ENCODE peak calls at places on chromosome 21, in eight cellular contexts. V is type B pancreatic cell; T is stimulated activated CD4-positive, alpha-beta T cell treated with anti-CD3 and anti-CD28 coated beads, Interleukin-12 subunit alpha, Interleukin-12 subunit beta, amount 100 ng/mL, for 24 hours; C is C1 segment of cervical spinal cord; O is fibroblast of villous mesenchyme; F is HEK293T; Y is cardiac muscle cell; B is left kidney. L is an unnamed sample.

GRCh38 chr21:32826317-32827167 is 55.0 kb upstream of the PAXBP1 start:
- DNase-seq in B (peak), O (peak), F (peak), T (no peak), V (no peak), C (no peak), Y (peak), L (peak)

GRCh38 chr21:42097860-42098259 is 26.7 kb downstream of the UMODL1 start:
- DNase-seq in B (peak), V (no peak), Y (peak), F (peak), C (no peak), O (peak), T (no peak), L (no peak)

GRCh38 chr21:46092026-46092764 is 5.7 kb upstream of the COL6A2 start:
- DNase-seq in Y (peak), O (peak), V (no peak), F (no peak), T (no peak), B (no peak), C (no peak), L (no peak)

GRCh38 chr21:19507682-19508260 is 1104.2 kb upstream of the TMPRSS15 start:
- DNase-seq in B (no peak), V (no peak), T (no peak), O (no peak), C (no peak), Y (no peak), F (peak), L (no peak)

GRCh38 chr21:38951095-38951745 is 145.5 kb downstream of the ETS2 start:
- DNase-seq in F (no peak), Y (no peak), V (no peak), C (no peak), B (no peak), O (no peak), T (no peak), L (no peak)

GRCh38 chr21:14864211-14865021 is 200.4 kb downstream of the NRIP1 start:
- DNase-seq in Y (peak), T (peak), V (no peak), O (peak), C (peak), B (peak), F (peak), L (no peak)

GRCh38 chr21:21165063-21165645 is 166.9 kb downstream of the NCAM2 start:
- DNase-seq in B (peak), C (no peak), V (no peak), F (no peak), Y (peak), T (no peak), O (peak), L (no peak)

GRCh38 chr21:35677298-35677841 is 383.0 kb downstream of the SETD4 start:
- DNase-seq in T (no peak), C (no peak), O (no peak), F (no peak), V (no peak), B (no peak), Y (no peak), L (no peak)

GRCh38 chr21:41894922-41895557 is 15.9 kb upstream of the PRDM15 start:
- DNase-seq in T (no peak), F (no peak), O (peak), B (no peak), V (no peak), C (no peak), Y (peak), L (no peak)

GRCh38 chr21:26388731-26389231 is 184.3 kb downstream of the CYYR1 start:
- DNase-seq in T (no peak), Y (peak), O (peak), B (peak), C (no peak), F (no peak), V (no peak), L (no peak)

GRCh38 chr21:33212159-33212851 is 17.4 kb upstream of the IFNAR2 start:
- DNase-seq in O (peak), T (no peak), B (peak), Y (peak), C (no peak), V (no peak), F (no peak), L (no peak)

GRCh38 chr21:45353200-45353599 is 51.8 kb upstream of the COL18A1 start:
- DNase-seq in V (no peak), O (peak), C (no peak), Y (no peak), F (no peak), B (peak), T (no peak), L (no peak)

GRCh38 chr21:27104749-27105439 is 138.0 kb upstream of the ADAMTS5 start:
- DNase-seq in O (peak), V (no peak), Y (peak), B (peak), F (no peak), T (no peak), C (no peak), L (no peak)

GRCh38 chr21:33817663-33818433 is 97.8 kb downstream of the ATP5PO start:
- DNase-seq in V (no peak), Y (peak), C (no peak), O (no peak), B (no peak), T (no peak), F (peak), L (no peak)

GRCh38 chr21:43921979-43922945 is 57.2 kb downstream of the AGPAT3 start:
- DNase-seq in V (no peak), C (no peak), O (peak), B (peak), T (peak), Y (peak), F (no peak), L (peak)

GRCh38 chr21:32278068-32278467 is 781 bp downstream of the MIS18A start:
- DNase-seq in T (no peak), V (no peak), B (peak), O (peak), F (no peak), Y (no peak), C (no peak), L (no peak)

GRCh38 chr21:42997053-42997452 is 22.7 kb downstream of the PKNOX1 start:
- DNase-seq in F (no peak), Y (peak), V (no peak), O (peak), C (no peak), B (no peak), T (no peak), L (no peak)

GRCh38 chr21:46189959-46190490 is 5.8 kb upstream of the SPATC1L start:
- DNase-seq in C (no peak), Y (no peak), F (no peak), T (no peak), B (no peak), V (no peak), O (no peak), L (no peak)

GRCh38 chr21:34822957-34823356 is 154.2 kb downstream of the CLIC6 start:
- DNase-seq in F (no peak), Y (peak), V (no peak), T (no peak), B (no peak), C (no peak), O (peak), L (no peak)

GRCh38 chr21:46401186-46401910 is 57.3 kb upstream of the DIP2A start:
- DNase-seq in V (no peak), B (no peak), Y (no peak), C (no peak), O (no peak), T (no peak), F (no peak), L (no peak)

GRCh38 chr21:31862078-31862477 is 10.7 kb upstream of the HUNK start:
- DNase-seq in B (no peak), C (no peak), V (no peak), O (no peak), T (no peak), F (no peak), Y (no peak), L (no peak)

GRCh38 chr21:44366586-44367211 is 13.3 kb downstream of the TRPM2 start:
- DNase-seq in B (no peak), F (no peak), T (no peak), Y (no peak), O (no peak), V (no peak), C (no peak), L (no peak)

GRCh38 chr21:45089964-45090363 is 15.6 kb downstream of the ADARB1 start:
- DNase-seq in B (no peak), Y (no peak), T (no peak), F (no peak), O (no peak), C (peak), V (no peak), L (no peak)

GRCh38 chr21:36799869-36800268 is 101.0 kb downstream of the SIM2 start:
- DNase-seq in O (peak), C (no peak), B (no peak), T (no peak), V (no peak), Y (no peak), F (no peak), L (no peak)

GRCh38 chr21:40016667-40017066 is 149.4 kb downstream of the PCP4 start:
- DNase-seq in B (no peak), C (no peak), O (no peak), Y (no peak), T (no peak), V (no peak), F (no peak), L (no peak)

GRCh38 chr21:43600642-43601397 is 58.5 kb downstream of the HSF2BP start:
- DNase-seq in T (no peak), V (no peak), F (no peak), C (no peak), B (no peak), O (peak), Y (peak), L (no peak)

L was measured in stimulated activated naive CD4-positive, alpha-beta T cell treated with Interleukin-2 at 50 U/mL for 16 hours.